ENCODE peak calls at places on chromosomes 2 and 18, in six cellular contexts. W is SJCRH30; F is left lung; K is CD8-positive, alpha-beta T cell; J is WERI-Rb-1; U is breast epithelium. V is an unnamed sample.

GRCh38 chr2:111167238-111168162 is 46.8 kb downstream of the BCL2L11 start:
- DNase-seq in K (no peak), J (no peak), U (no peak), F (no peak), W (peak; percentile 91), V (no peak)

GRCh38 chr2:181457121-181457740 is at the start of gene ITGA4:
- DNase-seq in K (peak; percentile 88), U (peak; percentile 51), J (peak; percentile 85), W (peak; percentile 76), F (peak; percentile 79), V (peak; percentile 88)

GRCh38 chr2:181268174-181268867 is 188.9 kb upstream of the ITGA4 start:
- DNase-seq in F (no peak), W (no peak), K (no peak), U (no peak), J (no peak), V (no peak)

GRCh38 chr2:183267148-183267827 is 143.0 kb downstream of the NUP35 start:
- DNase-seq in F (no peak), U (no peak), W (no peak), K (no peak), J (no peak), V (no peak)

GRCh38 chr18:79599503-79599931 is 80.1 kb upstream of the CTDP1 start:
- DNase-seq in F (peak; percentile 19), W (no peak), J (no peak), K (no peak), U (no peak), V (no peak)

GRCh38 chr2:45968946-45969584 is 317.6 kb downstream of the PRKCE start:
- DNase-seq in K (no peak), F (no peak), U (no peak), W (no peak), J (no peak), V (no peak)

GRCh38 chr2:67463810-67464209 is 66.7 kb downstream of the ETAA1 start:
- DNase-seq in J (no peak), U (no peak), F (no peak), K (no peak), W (no peak), V (no peak)

GRCh38 chr2:216553093-216553478 is 54.4 kb downstream of the RPL37A start:
- DNase-seq in F (no peak), K (no peak), J (no peak), U (no peak), W (no peak), V (no peak)

GRCh38 chr2:175393851-175394250 is 212.3 kb upstream of the ATP5MC3 start:
- DNase-seq in U (no peak), W (no peak), K (no peak), F (no peak), J (no peak), V (no peak)

GRCh38 chr2:135132314-135132713 is 80.2 kb downstream of the RAB3GAP1 start:
- DNase-seq in K (no peak), W (no peak), J (no peak), F (no peak), U (no peak), V (no peak)

GRCh38 chr18:59005266-59005665 is 134.4 kb upstream of the SEC11C start:
- DNase-seq in K (no peak), W (peak; percentile 36), F (no peak), J (no peak), U (no peak), V (no peak)

GRCh38 chr2:196951973-196952372 is 25.5 kb upstream of the PGAP1 start:
- DNase-seq in J (no peak), K (no peak), W (no peak), U (no peak), F (no peak), V (no peak)

GRCh38 chr2:77813614-77814013 is 291.4 kb upstream of the LRRTM4 start:
- DNase-seq in U (no peak), W (no peak), K (no peak), F (no peak), J (no peak), V (no peak)

GRCh38 chr2:66573412-66573811 is 138.5 kb downstream of the MEIS1 start:
- DNase-seq in J (no peak), U (no peak), K (no peak), F (no peak), W (no peak), V (no peak)

GRCh38 chr2:145413261-145413660 is 893.3 kb upstream of the ZEB2 start:
- DNase-seq in U (no peak), K (no peak), J (no peak), F (no peak), W (no peak), V (no peak)

DNA sequence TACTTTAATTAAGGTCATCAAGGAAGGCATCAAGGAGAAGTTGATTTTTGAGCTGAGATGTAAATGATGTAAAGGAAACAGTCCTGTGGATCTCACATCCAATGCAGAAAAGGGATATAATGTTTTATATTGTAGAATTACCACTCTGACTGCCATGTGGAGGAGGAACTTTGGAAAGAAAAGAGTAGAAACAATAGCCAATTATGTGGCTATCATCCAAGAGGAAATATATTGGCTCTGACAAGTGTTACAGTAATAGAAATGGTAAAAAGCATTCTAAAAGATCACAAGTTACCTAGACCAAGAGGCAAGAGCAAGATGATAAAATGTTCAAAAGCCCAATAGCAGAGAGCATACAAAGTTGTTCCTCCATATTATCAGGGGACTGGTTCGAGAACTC is 26.8 kb downstream of the BARD1 start:
- DNase-seq in K (no peak), F (no peak), J (no peak), U (no peak), W (no peak), V (no peak)
- H3K9me3 ChIP-seq in K (no peaks in the 10 kb centered on the region), F (peaks cover 12% of the 10 kb centered on the region), J (no peaks in the 10 kb centered on the region), U (no peaks in the 10 kb centered on the region), W (no peaks in the 10 kb centered on the region), V (no peaks in the 10 kb centered on the region)

DNA sequence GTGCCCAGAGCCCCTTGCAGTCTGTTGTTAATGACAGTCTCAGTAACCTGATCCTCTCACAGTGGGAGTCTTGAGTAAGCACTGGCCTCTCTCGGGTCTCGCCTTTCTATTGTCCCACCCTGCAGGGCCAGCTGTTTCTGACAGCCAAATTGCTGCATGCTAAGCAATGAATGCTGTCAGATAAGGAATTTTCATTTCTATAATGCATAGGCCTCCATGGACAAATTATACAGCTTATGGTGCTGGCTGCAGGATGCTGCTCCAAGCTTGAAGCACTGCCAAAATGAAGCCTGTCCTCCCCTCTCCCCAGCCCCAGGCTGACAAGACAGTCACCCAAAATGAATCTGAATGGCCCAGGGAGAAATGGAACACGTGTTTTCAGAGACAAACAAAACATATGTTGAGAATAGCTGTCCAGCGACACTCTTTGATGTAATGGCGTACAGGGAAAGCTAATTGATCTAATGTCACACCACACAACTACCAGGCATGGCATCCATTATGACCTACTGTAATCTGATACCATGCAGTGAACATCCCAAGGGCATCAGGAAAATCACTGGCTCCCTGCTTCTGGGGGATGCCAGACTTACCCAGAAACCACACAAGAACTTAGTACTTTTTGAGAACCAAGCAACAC is 36.8 kb downstream of the ACVR1 start:
- DNase-seq in U (no peak), K (no peak), F (no peak), J (peak; percentile 62), W (peak; percentile 94), V (no peak)
- H3K27ac ChIP-seq in U (peak overlapping the region; percentile 82), K (no peak overlapping the region), F (peak overlapping the region; percentile 76), J (no peak overlapping the region), W (peak overlapping the region; percentile 99), V (no peak overlapping the region)

GRCh38 chr18:6044319-6044718 is 149.0 kb upstream of the TMEM200C start:
- DNase-seq in K (no peak), U (no peak), F (no peak), W (no peak), J (no peak), V (no peak)
- H3K9me3 ChIP-seq in K (no peaks in the 10 kb centered on the region), U (peaks cover under 1% of the 10 kb centered on the region), F (peaks cover 15% of the 10 kb centered on the region), W (no peaks in the 10 kb centered on the region), J (peaks cover 1% of the 10 kb centered on the region), V (peaks cover 7% of the 10 kb centered on the region)

GRCh38 chr2:26767894-26768487 is 3.9 kb downstream of the SLC35F6 start:
- DNase-seq in J (no peak), F (no peak), K (no peak), W (no peak), U (no peak), V (no peak)
- H3K27ac ChIP-seq in J (no peak overlapping the region), F (peak overlapping the region; percentile 64), K (no peak overlapping the region), W (no peak overlapping the region), U (peak overlapping the region; percentile 79), V (no peak overlapping the region)